ENCODE peak calls at places on chromosomes 3 and 15, in four cellular contexts. One of them, this sample, is unnamed.

GRCh38 chr3:140055032-140055791 is 120.2 kb downstream of the CLSTN2 start:
- DNase-seq in transverse colon: no peak
- DNase-seq in upper lobe of right lung: no peak
- DNase-seq in adipocyte: no peak
- DNase-seq in this sample: no peak

GRCh38 chr15:79474252-79474651 is 42.1 kb downstream of the MINAR1 start:
- DNase-seq in upper lobe of right lung: no peak
- DNase-seq in adipocyte: peak; percentile 3
- DNase-seq in transverse colon: no peak
- DNase-seq in this sample: peak; percentile 97

GRCh38 chr3:173584834-173585831 is 187.6 kb downstream of the NLGN1 start:
- DNase-seq in upper lobe of right lung: peak; percentile 64
- DNase-seq in adipocyte: peak; percentile 87
- DNase-seq in transverse colon: peak; percentile 8
- DNase-seq in this sample: peak; percentile 60

GRCh38 chr3:120416868-120417267 is 33.9 kb downstream of the FSTL1 start:
- DNase-seq in adipocyte: no peak
- DNase-seq in transverse colon: no peak
- DNase-seq in upper lobe of right lung: no peak
- DNase-seq in this sample: no peak

GRCh38 chr3:4583441-4583840 is 90.3 kb downstream of the ITPR1 start:
- DNase-seq in upper lobe of right lung: no peak
- DNase-seq in transverse colon: no peak
- DNase-seq in adipocyte: no peak
- DNase-seq in this sample: no peak

GRCh38 chr3:86801921-86802320 is 189.0 kb downstream of the VGLL3 start:
- DNase-seq in transverse colon: no peak
- DNase-seq in adipocyte: peak; percentile 39
- DNase-seq in upper lobe of right lung: no peak
- DNase-seq in this sample: peak; percentile 75

GRCh38 chr3:105108823-105109222 is 257.9 kb upstream of the ALCAM start:
- DNase-seq in adipocyte: no peak
- DNase-seq in upper lobe of right lung: no peak
- DNase-seq in transverse colon: no peak
- DNase-seq in this sample: no peak

GRCh38 chr3:57068437-57069089 is 8.1 kb downstream of the SPATA12 start:
- DNase-seq in upper lobe of right lung: no peak
- DNase-seq in transverse colon: peak; percentile 28
- DNase-seq in adipocyte: peak; percentile 51
- DNase-seq in this sample: peak; percentile 92

GRCh38 chr3:13543251-13543650 is 5.7 kb upstream of the FBLN2 start:
- DNase-seq in upper lobe of right lung: no peak
- DNase-seq in transverse colon: peak; percentile 36
- DNase-seq in adipocyte: peak; percentile 96
- DNase-seq in this sample: peak; percentile 94

GRCh38 chr3:11596387-11596786 is 47.3 kb downstream of the VGLL4 start:
- DNase-seq in upper lobe of right lung: no peak
- DNase-seq in adipocyte: no peak
- DNase-seq in transverse colon: no peak
- DNase-seq in this sample: no peak

GRCh38 chr15:45796433-45796832 is 161.6 kb downstream of the SQOR start:
- DNase-seq in upper lobe of right lung: no peak
- DNase-seq in transverse colon: peak; percentile 23
- DNase-seq in adipocyte: no peak
- DNase-seq in this sample: no peak

GRCh38 chr3:184235381-184236032 is 6.1 kb downstream of the VWA5B2 start:
- DNase-seq in upper lobe of right lung: no peak
- DNase-seq in transverse colon: no peak
- DNase-seq in adipocyte: no peak
- DNase-seq in this sample: no peak

GRCh38 chr15:68310811-68311463 is 33.4 kb downstream of the FEM1B start:
- DNase-seq in adipocyte: no peak
- DNase-seq in upper lobe of right lung: no peak
- DNase-seq in transverse colon: no peak
- DNase-seq in this sample: no peak

GRCh38 chr15:47409038-47409437 is 308.3 kb upstream of the SEMA6D start:
- DNase-seq in upper lobe of right lung: no peak
- DNase-seq in transverse colon: no peak
- DNase-seq in adipocyte: no peak
- DNase-seq in this sample: peak; percentile 61

GRCh38 chr3:43696881-43697280 is 6.1 kb downstream of the ABHD5 start:
- DNase-seq in adipocyte: no peak
- DNase-seq in transverse colon: no peak
- DNase-seq in upper lobe of right lung: no peak
- DNase-seq in this sample: no peak

GRCh38 chr3:13110678-13111116 is 37.5 kb upstream of the IQSEC1 start:
- DNase-seq in upper lobe of right lung: no peak
- DNase-seq in adipocyte: peak; percentile 20
- DNase-seq in transverse colon: peak; percentile 67
- DNase-seq in this sample: no peak

GRCh38 chr15:48456126-48456525 is 124.9 kb downstream of the DUT start:
- DNase-seq in adipocyte: no peak
- DNase-seq in upper lobe of right lung: no peak
- DNase-seq in transverse colon: no peak
- DNase-seq in this sample: no peak
- H3K4me1 ChIP-seq in adipocyte: peaks cover 40% of the 10 kb centered on the region
- H3K4me1 ChIP-seq in upper lobe of right lung: no peaks in the 10 kb centered on the region
- H3K4me1 ChIP-seq in transverse colon: no peaks in the 10 kb centered on the region
- H3K4me1 ChIP-seq in this sample: peaks cover 8% of the 10 kb centered on the region

GRCh38 chr3:71051259-71051595 is 532.3 kb downstream of the FOXP1 start:
- DNase-seq in transverse colon: no peak
- DNase-seq in upper lobe of right lung: no peak
- DNase-seq in adipocyte: no peak
- DNase-seq in this sample: no peak
- H3K4me1 ChIP-seq in transverse colon: peaks cover 98% of the 10 kb centered on the region
- H3K4me1 ChIP-seq in upper lobe of right lung: peaks cover 47% of the 10 kb centered on the region
- H3K4me1 ChIP-seq in adipocyte: peaks cover 38% of the 10 kb centered on the region
- H3K4me1 ChIP-seq in this sample: peaks cover 24% of the 10 kb centered on the region

GRCh38 chr3:100264242-100264641 is 3.5 kb downstream of the TBC1D23 start:
- DNase-seq in adipocyte: peak; percentile 50
- DNase-seq in transverse colon: no peak
- DNase-seq in upper lobe of right lung: no peak
- DNase-seq in this sample: no peak

GRCh38 chr3:100263583-100263982 is 2.8 kb downstream of the TBC1D23 start:
- DNase-seq in adipocyte: peak; percentile 37
- DNase-seq in upper lobe of right lung: no peak
- DNase-seq in transverse colon: no peak
- DNase-seq in this sample: no peak

GRCh38 chr3:100266531-100266930 is 5.7 kb downstream of the TBC1D23 start:
- DNase-seq in upper lobe of right lung: no peak
- DNase-seq in adipocyte: no peak
- DNase-seq in transverse colon: no peak
- DNase-seq in this sample: no peak

GRCh38 chr3:100268156-100268555 is 7.4 kb downstream of the TBC1D23 start:
- DNase-seq in adipocyte: peak; percentile 54
- DNase-seq in transverse colon: no peak
- DNase-seq in upper lobe of right lung: no peak
- DNase-seq in this sample: peak; percentile 42

GRCh38 chr3:100265016-100265415 is 4.2 kb downstream of the TBC1D23 start:
- DNase-seq in upper lobe of right lung: no peak
- DNase-seq in transverse colon: no peak
- DNase-seq in adipocyte: peak; percentile 61
- DNase-seq in this sample: no peak
- H3K4me1 ChIP-seq in upper lobe of right lung: peaks cover 35% of the 10 kb centered on the region
- H3K4me1 ChIP-seq in transverse colon: peaks cover 71% of the 10 kb centered on the region
- H3K4me1 ChIP-seq in adipocyte: peaks cover 75% of the 10 kb centered on the region
- H3K4me1 ChIP-seq in this sample: peaks cover 10% of the 10 kb centered on the region

GRCh38 chr3:134896141-134896540 is 101.1 kb downstream of the EPHB1 start:
- DNase-seq in transverse colon: no peak
- DNase-seq in adipocyte: no peak
- DNase-seq in upper lobe of right lung: no peak
- DNase-seq in this sample: no peak

GRCh38 chr3:134900482-134900881 is 105.4 kb downstream of the EPHB1 start:
- DNase-seq in transverse colon: no peak
- DNase-seq in upper lobe of right lung: peak; percentile 32
- DNase-seq in adipocyte: no peak
- DNase-seq in this sample: no peak

GRCh38 chr3:134897391-134898131 is 102.5 kb downstream of the EPHB1 start:
- DNase-seq in upper lobe of right lung: peak; percentile 16
- DNase-seq in adipocyte: no peak
- DNase-seq in transverse colon: no peak
- DNase-seq in this sample: no peak

GRCh38 chr3:134896696-134897095 is 101.6 kb downstream of the EPHB1 start:
- DNase-seq in upper lobe of right lung: no peak
- DNase-seq in adipocyte: no peak
- DNase-seq in transverse colon: no peak
- DNase-seq in this sample: no peak

GRCh38 chr3:134898315-134898714 is 103.3 kb downstream of the EPHB1 start:
- DNase-seq in transverse colon: no peak
- DNase-seq in upper lobe of right lung: no peak
- DNase-seq in adipocyte: no peak
- DNase-seq in this sample: no peak
- H3K4me1 ChIP-seq in transverse colon: no peaks in the 10 kb centered on the region
- H3K4me1 ChIP-seq in upper lobe of right lung: no peaks in the 10 kb centered on the region
- H3K4me1 ChIP-seq in adipocyte: no peaks in the 10 kb centered on the region
- H3K4me1 ChIP-seq in this sample: no peaks in the 10 kb centered on the region

GRCh38 chr15:66136948-66137347 is 116.6 kb downstream of the MEGF11 start:
- DNase-seq in transverse colon: no peak
- DNase-seq in adipocyte: no peak
- DNase-seq in upper lobe of right lung: no peak
- DNase-seq in this sample: no peak

GRCh38 chr15:66138096-66138783 is 115.3 kb downstream of the MEGF11 start:
- DNase-seq in upper lobe of right lung: no peak
- DNase-seq in adipocyte: no peak
- DNase-seq in transverse colon: no peak
- DNase-seq in this sample: no peak

GRCh38 chr15:66139816-66140215 is 113.7 kb downstream of the MEGF11 start:
- DNase-seq in upper lobe of right lung: no peak
- DNase-seq in adipocyte: no peak
- DNase-seq in transverse colon: no peak
- DNase-seq in this sample: no peak

GRCh38 chr15:66135664-66136063 is 117.9 kb downstream of the MEGF11 start:
- DNase-seq in adipocyte: no peak
- DNase-seq in upper lobe of right lung: no peak
- DNase-seq in transverse colon: no peak
- DNase-seq in this sample: no peak

DNA sequence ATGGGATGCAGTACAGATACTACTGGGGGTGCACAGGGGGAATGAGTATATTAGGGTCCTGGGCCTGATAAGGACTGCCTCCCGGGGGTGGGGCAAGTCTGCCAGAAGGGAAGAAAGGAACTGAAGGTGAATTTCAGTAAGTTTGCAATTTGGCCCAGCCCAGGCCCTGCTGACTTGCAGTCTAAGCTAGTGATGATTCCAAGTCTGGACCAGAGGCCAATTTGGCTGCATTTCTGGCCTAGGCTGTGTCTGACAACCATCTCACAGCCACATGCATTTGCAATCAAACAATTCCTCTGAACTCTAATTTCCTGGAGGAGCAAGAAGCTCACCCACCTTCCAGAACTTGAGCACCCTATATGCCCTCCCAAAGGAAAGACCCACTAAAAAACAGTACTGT is 114.7 kb downstream of the MEGF11 start:
- DNase-seq in upper lobe of right lung: no peak
- DNase-seq in adipocyte: no peak
- DNase-seq in transverse colon: no peak
- DNase-seq in this sample: no peak
- H3K4me1 ChIP-seq in upper lobe of right lung: no peaks in the 10 kb centered on the region
- H3K4me1 ChIP-seq in adipocyte: no peaks in the 10 kb centered on the region
- H3K4me1 ChIP-seq in transverse colon: no peaks in the 10 kb centered on the region
- H3K4me1 ChIP-seq in this sample: no peaks in the 10 kb centered on the region

GRCh38 chr15:101204744-101205535 is 46.9 kb downstream of the CHSY1 start:
- DNase-seq in transverse colon: no peak
- DNase-seq in adipocyte: peak; percentile 54
- DNase-seq in upper lobe of right lung: no peak
- DNase-seq in this sample: peak; percentile 81
- H3K4me1 ChIP-seq in transverse colon: peaks cover 57% of the 10 kb centered on the region
- H3K4me1 ChIP-seq in adipocyte: peaks cover 42% of the 10 kb centered on the region
- H3K4me1 ChIP-seq in upper lobe of right lung: peaks cover 81% of the 10 kb centered on the region
- H3K4me1 ChIP-seq in this sample: peaks cover 45% of the 10 kb centered on the region

DNA sequence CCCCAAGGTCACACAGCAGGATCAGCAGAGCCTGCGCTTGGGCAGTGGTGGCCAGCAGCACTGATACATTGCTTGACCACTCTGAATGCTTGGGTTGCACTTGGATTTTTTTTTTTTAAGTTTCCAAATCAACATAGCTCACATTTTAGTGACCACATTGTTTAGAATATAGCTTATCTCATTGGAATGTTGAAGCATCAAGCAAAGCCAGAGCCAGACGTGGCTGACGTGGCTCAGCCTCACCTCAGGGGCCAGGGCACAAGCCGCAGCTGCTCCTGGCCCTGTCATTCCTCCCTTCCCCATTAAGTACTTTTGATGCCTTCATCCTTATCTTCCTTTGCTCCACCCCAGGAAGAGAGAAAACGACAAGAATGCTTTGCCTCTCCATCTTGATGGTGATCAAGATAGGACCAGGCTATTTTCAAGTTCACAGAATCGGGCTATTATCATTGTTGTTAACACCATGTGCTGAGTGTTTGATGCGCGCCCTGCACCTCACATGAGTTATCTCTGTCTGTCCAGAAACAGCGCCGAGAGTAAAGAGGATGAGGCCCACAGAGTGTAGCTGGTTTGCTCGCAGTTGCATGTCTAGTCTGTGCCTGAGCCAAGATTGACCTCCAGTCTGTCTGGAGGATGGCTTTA is 75.8 kb downstream of the AAGAB start:
- DNase-seq in transverse colon: no peak
- DNase-seq in adipocyte: peak; percentile 92
- DNase-seq in upper lobe of right lung: no peak
- DNase-seq in this sample: peak; percentile 98
- H3K4me1 ChIP-seq in transverse colon: peaks cover 36% of the 10 kb centered on the region
- H3K4me1 ChIP-seq in adipocyte: peaks cover 48% of the 10 kb centered on the region
- H3K4me1 ChIP-seq in upper lobe of right lung: peaks cover 41% of the 10 kb centered on the region
- H3K4me1 ChIP-seq in this sample: peaks cover 71% of the 10 kb centered on the region

GRCh38 chr3:168991813-168992212 is 671.7 kb downstream of the MECOM start:
- DNase-seq in upper lobe of right lung: no peak
- DNase-seq in adipocyte: no peak
- DNase-seq in transverse colon: no peak
- DNase-seq in this sample: no peak
- H3K4me1 ChIP-seq in upper lobe of right lung: no peaks in the 10 kb centered on the region
- H3K4me1 ChIP-seq in adipocyte: no peaks in the 10 kb centered on the region
- H3K4me1 ChIP-seq in transverse colon: peaks cover 3% of the 10 kb centered on the region
- H3K4me1 ChIP-seq in this sample: no peaks in the 10 kb centered on the region

DNA sequence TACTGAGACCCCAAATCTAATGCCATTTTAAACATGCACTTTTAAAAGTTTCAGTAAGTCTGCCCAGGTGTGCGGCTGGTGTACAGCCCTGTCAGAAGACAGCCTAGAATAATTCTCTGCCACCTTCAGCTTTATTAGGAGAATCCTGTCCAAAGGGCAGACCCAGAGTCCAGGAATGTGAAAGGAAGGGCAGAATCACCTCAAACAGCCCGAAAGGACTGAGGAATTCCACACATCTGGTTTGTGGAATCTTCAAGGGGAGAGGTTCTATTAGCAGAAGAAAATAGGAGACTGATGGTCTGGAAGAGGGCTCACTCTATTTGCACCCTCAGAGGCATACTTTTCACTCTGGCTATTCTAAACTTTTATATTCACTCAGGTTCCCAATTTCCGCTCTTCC is 46.6 kb downstream of the TYRO3 start:
- DNase-seq in adipocyte: no peak
- DNase-seq in upper lobe of right lung: no peak
- DNase-seq in transverse colon: no peak
- DNase-seq in this sample: no peak
- H3K4me1 ChIP-seq in adipocyte: peaks cover 21% of the 10 kb centered on the region
- H3K4me1 ChIP-seq in upper lobe of right lung: peaks cover 11% of the 10 kb centered on the region
- H3K4me1 ChIP-seq in transverse colon: peaks cover 7% of the 10 kb centered on the region
- H3K4me1 ChIP-seq in this sample: peaks cover 9% of the 10 kb centered on the region

This sample was measured in fibroblast of lung.